ENCODE peak calls at places on chromosomes 1 and 21, in five cellular contexts. One of them, this sample, is unnamed.

GRCh38 chr1:223645903-223646302 is 19.6 kb downstream of the CAPN8 start:
- DNase-seq in HCT116: no peak
- DNase-seq in neural progenitor cell: no peak
- DNase-seq in fibroblast of lung: no peak
- DNase-seq in OCI-LY7: no peak
- DNase-seq in this sample: no peak

GRCh38 chr1:211517006-211517405 is 25.0 kb upstream of the RD3 start:
- DNase-seq in HCT116: no peak
- DNase-seq in neural progenitor cell: peak; percentile 27
- DNase-seq in fibroblast of lung: no peak
- DNase-seq in OCI-LY7: peak; percentile 62
- DNase-seq in this sample: no peak

GRCh38 chr1:153509729-153510354 is 25.9 kb downstream of the S100A6 start:
- DNase-seq in HCT116: no peak
- DNase-seq in neural progenitor cell: peak; percentile 60
- DNase-seq in fibroblast of lung: no peak
- DNase-seq in OCI-LY7: peak; percentile 63
- DNase-seq in this sample: peak; percentile 71

GRCh38 chr1:38005195-38006007 is at the start of gene FHL3:
- DNase-seq in HCT116: no peak
- DNase-seq in neural progenitor cell: peak; percentile 87
- DNase-seq in fibroblast of lung: peak; percentile 38
- DNase-seq in OCI-LY7: no peak
- DNase-seq in this sample: no peak

GRCh38 chr1:100249155-100249536 is 488 bp downstream of the DBT start:
- DNase-seq in HCT116: no peak
- DNase-seq in neural progenitor cell: peak; percentile 28
- DNase-seq in fibroblast of lung: peak; percentile 6
- DNase-seq in OCI-LY7: peak; percentile 10
- DNase-seq in this sample: no peak

GRCh38 chr1:5623399-5623798 is 368.8 kb downstream of the NPHP4 start:
- DNase-seq in HCT116: no peak
- DNase-seq in neural progenitor cell: no peak
- DNase-seq in fibroblast of lung: no peak
- DNase-seq in OCI-LY7: no peak
- DNase-seq in this sample: no peak

GRCh38 chr21:29947119-29947518 is 7.3 kb upstream of the GRIK1 start:
- DNase-seq in HCT116: no peak
- DNase-seq in neural progenitor cell: peak; percentile 6
- DNase-seq in fibroblast of lung: no peak
- DNase-seq in OCI-LY7: no peak
- DNase-seq in this sample: no peak

GRCh38 chr1:171781167-171781875 is at the start of gene METTL13:
- DNase-seq in HCT116: peak; percentile 98
- DNase-seq in neural progenitor cell: peak; percentile 99
- DNase-seq in fibroblast of lung: peak; percentile 99
- DNase-seq in OCI-LY7: peak; percentile 98
- DNase-seq in this sample: peak; percentile 100

GRCh38 chr1:164771568-164772350 is 212.8 kb downstream of the PBX1 start:
- DNase-seq in HCT116: no peak
- DNase-seq in neural progenitor cell: no peak
- DNase-seq in fibroblast of lung: peak; percentile 81
- DNase-seq in OCI-LY7: no peak
- DNase-seq in this sample: no peak

GRCh38 chr21:42171091-42172053 is 47.6 kb upstream of the ABCG1 start:
- DNase-seq in HCT116: peak; percentile 68
- DNase-seq in neural progenitor cell: no peak
- DNase-seq in fibroblast of lung: no peak
- DNase-seq in OCI-LY7: peak; percentile 57
- DNase-seq in this sample: no peak

GRCh38 chr1:235758931-235759330 is 107.8 kb downstream of the LYST start:
- DNase-seq in HCT116: no peak
- DNase-seq in neural progenitor cell: no peak
- DNase-seq in fibroblast of lung: no peak
- DNase-seq in OCI-LY7: no peak
- DNase-seq in this sample: no peak

GRCh38 chr1:43239484-43239883 is 30.3 kb upstream of the TMEM125 start:
- DNase-seq in HCT116: no peak
- DNase-seq in neural progenitor cell: no peak
- DNase-seq in fibroblast of lung: no peak
- DNase-seq in OCI-LY7: peak; percentile 85
- DNase-seq in this sample: peak; percentile 63

GRCh38 chr1:153532161-153532560 is 3.6 kb downstream of the S100A6 start:
- DNase-seq in HCT116: no peak
- DNase-seq in neural progenitor cell: no peak
- DNase-seq in fibroblast of lung: no peak
- DNase-seq in OCI-LY7: no peak
- DNase-seq in this sample: no peak

DNA sequence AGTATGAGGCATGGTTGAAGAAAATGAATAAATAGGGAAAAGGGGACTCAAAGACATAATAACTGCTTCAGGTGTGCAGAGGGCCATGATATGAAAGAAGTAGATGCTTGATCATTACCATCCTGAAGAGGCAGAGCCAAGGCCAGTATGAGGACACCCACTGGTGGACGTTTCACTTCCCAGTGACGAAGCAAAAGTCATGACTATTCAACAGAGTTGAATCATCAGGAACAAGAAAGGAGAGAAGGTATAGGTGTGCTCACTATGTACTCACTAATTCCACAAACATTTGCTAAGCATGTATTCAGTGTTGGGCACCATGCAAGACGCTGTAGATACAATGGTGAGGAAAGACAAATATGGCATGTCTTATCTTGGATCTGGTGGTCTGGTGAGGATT is 319.2 kb upstream of the RUNX1 start:
- DNase-seq in HCT116: no peak
- DNase-seq in neural progenitor cell: no peak
- DNase-seq in fibroblast of lung: no peak
- DNase-seq in OCI-LY7: no peak
- DNase-seq in this sample: no peak
- H4K20me1 ChIP-seq in HCT116: no peaks in the 10 kb centered on the region
- H4K20me1 ChIP-seq in neural progenitor cell: no peaks in the 10 kb centered on the region
- H4K20me1 ChIP-seq in fibroblast of lung: no peaks in the 10 kb centered on the region
- H4K20me1 ChIP-seq in OCI-LY7: no peaks in the 10 kb centered on the region
- H4K20me1 ChIP-seq in this sample: no peaks in the 10 kb centered on the region

GRCh38 chr1:214567481-214567980 is 16.1 kb upstream of the PTPN14 start:
- DNase-seq in HCT116: no peak
- DNase-seq in neural progenitor cell: no peak
- DNase-seq in fibroblast of lung: no peak
- DNase-seq in OCI-LY7: no peak
- DNase-seq in this sample: no peak
- H4K20me1 ChIP-seq in HCT116: no peaks in the 10 kb centered on the region
- H4K20me1 ChIP-seq in neural progenitor cell: no peaks in the 10 kb centered on the region
- H4K20me1 ChIP-seq in fibroblast of lung: no peaks in the 10 kb centered on the region
- H4K20me1 ChIP-seq in OCI-LY7: no peaks in the 10 kb centered on the region
- H4K20me1 ChIP-seq in this sample: no peaks in the 10 kb centered on the region

GRCh38 chr1:8416857-8417256 is 98.9 kb downstream of the SLC45A1 start:
- DNase-seq in HCT116: no peak
- DNase-seq in neural progenitor cell: no peak
- DNase-seq in fibroblast of lung: no peak
- DNase-seq in OCI-LY7: no peak
- DNase-seq in this sample: no peak
- H4K20me1 ChIP-seq in HCT116: no peaks in the 10 kb centered on the region
- H4K20me1 ChIP-seq in neural progenitor cell: peaks cover 73% of the 10 kb centered on the region
- H4K20me1 ChIP-seq in fibroblast of lung: no peaks in the 10 kb centered on the region
- H4K20me1 ChIP-seq in OCI-LY7: peaks cover 60% of the 10 kb centered on the region
- H4K20me1 ChIP-seq in this sample: peaks cover 3% of the 10 kb centered on the region

DNA sequence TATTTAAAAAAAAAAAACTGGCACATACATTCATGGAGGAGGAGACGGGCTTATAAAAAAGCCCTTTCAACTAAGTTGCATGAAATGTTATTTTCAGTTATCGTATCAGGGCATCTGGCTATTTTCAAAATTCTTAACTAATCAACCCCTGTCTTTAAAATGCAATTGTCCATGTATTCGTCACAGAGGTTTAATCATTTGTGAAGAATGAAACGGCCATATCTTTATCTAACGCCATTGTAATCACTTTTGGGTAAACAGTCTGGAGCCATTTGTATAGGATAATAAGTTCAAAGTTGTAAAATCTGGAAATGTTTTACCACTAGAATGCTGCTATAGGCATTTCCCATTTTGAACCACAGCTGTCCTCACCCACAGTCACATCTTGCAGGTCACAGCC is 30.4 kb downstream of the SLC30A10 start:
- DNase-seq in HCT116: no peak
- DNase-seq in neural progenitor cell: no peak
- DNase-seq in fibroblast of lung: no peak
- DNase-seq in OCI-LY7: no peak
- DNase-seq in this sample: no peak
- H4K20me1 ChIP-seq in HCT116: no peaks in the 10 kb centered on the region
- H4K20me1 ChIP-seq in neural progenitor cell: no peaks in the 10 kb centered on the region
- H4K20me1 ChIP-seq in fibroblast of lung: no peaks in the 10 kb centered on the region
- H4K20me1 ChIP-seq in OCI-LY7: no peaks in the 10 kb centered on the region
- H4K20me1 ChIP-seq in this sample: no peaks in the 10 kb centered on the region